ENCODE peak calls at places on chromosomes 16 and 17, in four cellular contexts. S is fibroblast of lung, K is spleen, G is IMR-90. W is an unnamed sample.
A peak's percentile ranks its signal among the peaks of the same experiment; 100 is the strongest.

GRCh38 chr16:66342294-66342900 is 24.1 kb upstream of the CDH5 start:
- DNase-seq in K (peak; percentile 67), G (no peak), S (no peak), W (no peak)

GRCh38 chr16:58261263-58261662 is 33.6 kb downstream of the PRSS54 start:
- DNase-seq in G (no peak), K (no peak), S (no peak), W (no peak)

GRCh38 chr16:86665319-86665675 is 86.9 kb downstream of the FOXL1 start:
- DNase-seq in G (peak; percentile 86), S (peak; percentile 68), K (no peak), W (peak; percentile 65)

GRCh38 chr17:34721326-34721725 is 141.9 kb downstream of the TMEM132E start:
- DNase-seq in G (no peak), K (no peak), S (no peak), W (no peak)

GRCh38 chr16:70576431-70577255 is 53.0 kb downstream of the SF3B3 start:
- DNase-seq in S (peak; percentile 89), G (peak; percentile 86), K (no peak), W (no peak)

GRCh38 chr16:58487566-58488351 is 12.2 kb upstream of the NDRG4 start:
- DNase-seq in G (peak; percentile 67), S (peak; percentile 71), K (peak; percentile 93), W (no peak)

GRCh38 chr17:5418858-5419355 is 555 bp downstream of the NUP88 start:
- DNase-seq in K (no peak), G (peak; percentile 39), S (peak; percentile 41), W (peak; percentile 58)

GRCh38 chr17:213286-214105 is 32.0 kb upstream of the DOC2B start:
- DNase-seq in S (no peak), K (peak; percentile 64), G (no peak), W (no peak)

GRCh38 chr17:49574945-49575523 is 637 bp upstream of the NXPH3 start:
- DNase-seq in S (no peak), G (no peak), K (no peak), W (no peak)

GRCh38 chr17:14940946-14941280 is 324.2 kb downstream of the PMP22 start:
- DNase-seq in K (no peak), G (no peak), S (no peak), W (peak; percentile 66)

GRCh38 chr17:64172510-64172909 is 42.6 kb upstream of the ERN1 start:
- DNase-seq in G (no peak), K (no peak), S (no peak), W (no peak)

GRCh38 chr16:51624083-51624775 is 473.2 kb upstream of the SALL1 start:
- DNase-seq in K (no peak), G (no peak), S (no peak), W (peak; percentile 41)

GRCh38 chr16:89805136-89805905 is 11.1 kb downstream of the FANCA start:
- DNase-seq in G (peak; percentile 83), K (no peak), S (peak; percentile 77), W (no peak)

GRCh38 chr16:27424772-27425498 is 23.0 kb downstream of the IL21R start:
- DNase-seq in G (no peak), S (no peak), K (peak; percentile 40), W (no peak)

GRCh38 chr17:16406742-16407674 is 8.4 kb upstream of the TRPV2 start:
- DNase-seq in S (no peak), K (peak; percentile 75), G (no peak), W (no peak)

GRCh38 chr17:19024101-19025078 is 19.8 kb upstream of the FAM83G start:
- DNase-seq in G (peak; percentile 26), S (no peak), K (peak; percentile 63), W (peak; percentile 70)

GRCh38 chr17:42953669-42954068 is 10.6 kb downstream of the AARSD1 start:
- DNase-seq in G (no peak), K (no peak), S (no peak), W (no peak)

GRCh38 chr17:80125656-80126448 is 21.1 kb downstream of the EIF4A3 start:
- DNase-seq in S (peak; percentile 85), G (peak; percentile 72), K (no peak), W (no peak)

GRCh38 chr17:83124871-83125514 is 45.6 kb downstream of the METRNL start:
- DNase-seq in K (peak; percentile 58), G (no peak), S (no peak), W (no peak)

GRCh38 chr16:12680531-12680930 is 123.2 kb downstream of the CPPED1 start:
- DNase-seq in K (no peak), S (no peak), G (no peak), W (no peak)

GRCh38 chr16:75287708-75288107 is 36.3 kb upstream of the BCAR1 start:
- DNase-seq in G (no peak), K (no peak), S (no peak), W (no peak)

GRCh38 chr17:74686761-74687160 is 26.0 kb downstream of the CD300LF start:
- DNase-seq in K (peak; percentile 32), G (no peak), S (no peak), W (no peak)
- H3K4me1 ChIP-seq in K (peaks cover 46% of the 10 kb centered on the region), G (no peaks in the 10 kb centered on the region), S (no peaks in the 10 kb centered on the region), W (no peaks in the 10 kb centered on the region)

DNA sequence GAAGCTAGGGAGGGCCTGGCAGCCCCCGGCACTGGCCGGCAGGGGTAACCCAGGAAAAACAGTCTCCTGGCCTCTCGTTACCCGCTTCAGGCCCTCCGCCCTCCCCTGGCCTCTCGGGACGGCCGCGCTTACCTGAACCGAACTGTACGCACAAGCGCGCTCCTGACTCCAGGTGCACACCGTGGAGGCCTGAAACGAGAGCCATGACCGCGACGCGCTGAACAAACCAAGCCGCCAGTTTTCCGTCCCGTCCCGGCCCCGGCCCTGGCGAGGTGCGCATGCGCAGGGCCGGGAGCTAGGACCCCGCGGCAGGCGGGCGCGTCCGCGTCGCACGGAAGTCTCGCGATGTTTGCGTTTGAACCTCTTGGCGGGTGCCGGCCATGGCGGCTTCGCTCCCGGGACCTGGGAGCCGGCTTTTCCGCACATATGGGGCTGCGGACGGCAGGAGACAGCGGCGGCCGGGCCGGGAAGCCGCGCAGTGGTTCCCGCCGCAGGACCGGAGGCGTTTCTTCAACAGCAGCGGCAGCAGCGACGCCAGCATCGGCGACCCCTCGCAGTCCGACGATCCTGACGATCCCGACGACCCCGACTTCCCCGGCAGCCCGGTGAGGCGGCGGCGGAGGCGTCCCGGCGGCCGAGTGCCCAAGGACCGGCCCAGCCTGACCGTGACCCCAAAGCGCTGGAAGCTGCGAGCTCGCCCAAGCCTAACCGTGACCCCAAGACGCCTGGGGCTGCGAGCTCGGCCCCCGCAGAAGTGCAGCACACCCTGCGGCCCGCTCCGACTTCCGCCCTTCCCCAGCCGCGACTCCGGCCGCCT is at the start of gene HASPIN:
- DNase-seq in K (peak; percentile 97), G (peak; percentile 84), S (peak; percentile 89), W (peak; percentile 51)
- TF ChIP-seq CTCF in K (no peak), G (peak; percentile 19), S (peak; percentile 34), W (peak; percentile 1)

GRCh38 chr17:51801626-51802025 is 356.9 kb downstream of the CA10 start:
- DNase-seq in K (no peak), G (no peak), S (no peak), W (no peak)

GRCh38 chr17:51799240-51799639 is 359.3 kb downstream of the CA10 start:
- DNase-seq in K (no peak), G (no peak), S (no peak), W (no peak)

GRCh38 chr17:51797150-51797549 is 361.4 kb downstream of the CA10 start:
- DNase-seq in K (no peak), S (no peak), G (no peak), W (no peak)

GRCh38 chr17:51802544-51802943 is 356.0 kb downstream of the CA10 start:
- DNase-seq in K (no peak), G (no peak), S (no peak), W (no peak)

DNA sequence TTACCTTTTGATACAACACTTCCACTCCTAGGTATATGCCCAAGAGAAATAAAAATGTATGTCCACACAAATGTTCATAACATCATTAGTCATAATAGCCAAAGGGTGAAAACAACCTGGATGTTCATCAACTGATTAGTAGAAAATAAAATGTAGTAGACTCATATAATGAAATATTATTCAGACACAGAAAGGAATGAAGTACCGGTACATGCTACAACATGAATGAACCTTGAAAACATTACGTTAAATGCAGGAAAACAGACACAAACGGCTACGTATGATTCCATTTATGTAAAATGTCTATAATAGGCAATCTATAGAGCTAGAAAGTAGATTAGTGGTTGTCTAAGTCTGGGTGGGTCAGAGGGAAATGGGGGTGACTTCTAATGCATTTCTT is 358.5 kb downstream of the CA10 start:
- DNase-seq in S (no peak), G (no peak), K (no peak), W (peak; percentile 60)
- H3K27ac ChIP-seq in S (no peak overlapping the region), G (no peak overlapping the region), K (no peak overlapping the region), W (no peak overlapping the region)

GRCh38 chr16:67539691-67540635 is 11.3 kb downstream of the RIPOR1 start:
- DNase-seq in K (no peak), G (no peak), S (no peak), W (no peak)

GRCh38 chr16:67538666-67539101 is 10.1 kb downstream of the RIPOR1 start:
- DNase-seq in S (peak; percentile 54), K (no peak), G (peak; percentile 56), W (no peak)

GRCh38 chr16:67537270-67537635 is 8.6 kb downstream of the RIPOR1 start:
- DNase-seq in S (peak; percentile 37), K (peak; percentile 94), G (peak; percentile 36), W (no peak)

GRCh38 chr16:67539271-67539670 is 10.6 kb downstream of the RIPOR1 start:
- DNase-seq in G (no peak), K (no peak), S (no peak), W (no peak)

DNA sequence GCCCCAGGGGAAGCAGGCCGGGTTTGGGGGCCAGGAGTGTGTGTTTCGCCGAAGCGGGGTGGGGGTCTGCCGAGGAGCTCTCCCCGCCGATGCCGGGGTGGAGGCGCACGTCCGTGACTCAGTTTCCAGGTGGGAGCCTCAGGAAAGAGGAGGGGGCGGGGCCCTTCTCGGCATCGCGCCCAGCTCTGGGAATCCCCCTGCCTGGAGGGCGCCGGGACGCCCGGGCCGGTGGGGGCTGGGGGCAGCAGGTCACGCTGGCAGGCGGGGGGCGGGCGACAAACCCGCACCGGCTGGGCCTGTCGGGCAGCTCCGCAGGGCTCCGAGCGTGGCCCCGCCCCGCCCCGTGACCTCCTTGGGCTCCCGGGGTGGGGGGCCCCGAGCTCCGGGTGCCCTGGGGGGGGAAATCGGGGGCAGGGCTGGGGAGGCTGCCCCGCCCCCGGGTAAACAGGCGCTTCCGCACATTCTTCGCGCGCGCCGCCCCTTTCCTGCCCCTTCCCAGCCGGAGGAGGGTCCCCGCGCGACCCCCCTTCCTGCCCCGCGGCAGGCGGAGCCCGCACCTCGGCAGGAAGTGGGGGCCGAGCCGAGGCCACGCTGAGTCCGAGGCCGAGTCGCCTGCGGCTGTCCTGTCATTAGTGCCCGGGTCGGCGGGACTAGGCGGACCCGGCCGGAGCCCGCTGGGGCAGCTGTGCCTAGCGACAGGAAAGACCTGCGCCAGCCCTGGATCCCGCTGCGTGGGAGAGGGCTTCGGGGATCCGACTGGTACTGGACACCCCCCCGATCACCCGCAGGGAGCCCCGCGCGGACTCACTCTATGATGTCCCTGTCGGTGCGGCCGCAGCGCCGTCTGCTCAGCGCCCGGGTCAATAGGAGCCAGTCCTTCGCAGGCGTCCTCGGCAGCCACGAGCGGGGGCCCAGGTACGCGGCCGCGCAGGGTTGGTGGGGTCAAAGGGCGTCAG is 9.3 kb downstream of the RIPOR1 start:
- DNase-seq in S (no peak), G (no peak), K (peak; percentile 95), W (no peak)
- H3K4me1 ChIP-seq in S (peaks cover 8% of the 10 kb centered on the region), G (peaks cover 12% of the 10 kb centered on the region), K (peaks cover 100% of the 10 kb centered on the region), W (no peaks in the 10 kb centered on the region)

DNA sequence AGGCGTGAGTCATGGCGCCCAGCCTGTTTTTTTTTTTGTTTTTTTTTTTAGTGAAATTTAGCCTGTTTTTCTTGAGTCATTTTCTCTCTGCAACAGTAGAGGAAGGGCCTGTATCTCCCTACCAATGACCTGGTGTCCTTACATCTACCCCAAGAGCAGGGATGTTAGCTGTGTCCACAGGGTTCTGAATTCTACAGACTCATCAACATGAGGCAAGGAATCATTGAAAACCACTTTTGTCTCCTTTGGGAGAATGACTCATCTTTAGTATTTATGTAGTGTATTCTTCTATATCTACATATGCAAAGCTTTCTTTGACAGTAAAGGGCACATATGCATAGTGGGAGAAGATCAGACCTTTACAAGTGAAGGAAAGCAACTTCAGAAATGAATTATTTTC is 105.3 kb downstream of the SPECC1 start:
- DNase-seq in S (no peak), G (peak; percentile 29), K (no peak), W (no peak)
- TF ChIP-seq CTCF in S (no peak), G (no peak), K (no peak), W (no peak)

W was measured in foreskin keratinocyte.